ENCODE peak calls at places on chromosomes 13 and 19, in four cellular contexts. Q is A549, X is AG09309, H is HFFc6. O is an unnamed sample.

GRCh38 chr13:49444517-49445395 is 682 bp downstream of the SETDB2 start:
- DNase-seq in Q (no peak), X (no peak), H (peak), O (peak)

GRCh38 chr13:36712785-36713184 is 39.0 kb downstream of the SERTM1 start:
- DNase-seq in Q (no peak), X (peak), H (no peak), O (no peak)

GRCh38 chr13:46386426-46386995 is 541 bp downstream of the RUBCNL start:
- DNase-seq in Q (no peak), X (no peak), H (no peak), O (no peak)

GRCh38 chr13:102651892-102652291 is 43.0 kb downstream of the METTL21C start:
- DNase-seq in Q (no peak), X (no peak), H (peak), O (no peak)

GRCh38 chr19:39677931-39678889 is 22.5 kb downstream of the LGALS16 start:
- DNase-seq in Q (no peak), X (no peak), H (no peak), O (no peak)

GRCh38 chr19:52948025-52948770 is 14.5 kb downstream of the ZNF816 start:
- DNase-seq in Q (no peak), X (no peak), H (no peak), O (no peak)

GRCh38 chr19:41299755-41300089 is 10.2 kb upstream of the CCDC97 start:
- DNase-seq in Q (no peak), X (no peak), H (peak), O (no peak)

GRCh38 chr13:111868716-111869115 is 198.2 kb upstream of the SOX1 start:
- DNase-seq in Q (no peak), X (no peak), H (no peak), O (no peak)

GRCh38 chr19:33374406-33374703 is 846 bp downstream of the CEBPG start:
- DNase-seq in Q (no peak), X (no peak), H (no peak), O (no peak)

GRCh38 chr19:48633148-48634035 is 3.8 kb downstream of the DBP start:
- DNase-seq in Q (no peak), X (no peak), H (no peak), O (no peak)

GRCh38 chr19:2449019-2449418 is 7.7 kb downstream of the LMNB2 start:
- DNase-seq in Q (no peak), X (no peak), H (no peak), O (no peak)

GRCh38 chr19:3932931-3933810 is at the start of gene NMRK2:
- DNase-seq in Q (no peak), X (no peak), H (no peak), O (no peak)

GRCh38 chr19:2574971-2575630 is 99.2 kb downstream of the GADD45B start:
- DNase-seq in Q (no peak), X (no peak), H (no peak), O (no peak)

GRCh38 chr13:73090116-73090811 is 31.5 kb downstream of the KLF5 start:
- DNase-seq in Q (peak), X (peak), H (peak), O (no peak)

GRCh38 chr13:96946709-96947311 is 47.5 kb downstream of the OXGR1 start:
- DNase-seq in Q (no peak), X (no peak), H (no peak), O (no peak)

GRCh38 chr13:96952592-96952991 is 41.7 kb downstream of the OXGR1 start:
- DNase-seq in Q (no peak), X (no peak), H (no peak), O (no peak)

GRCh38 chr13:96947343-96947910 is 46.8 kb downstream of the OXGR1 start:
- DNase-seq in Q (no peak), X (no peak), H (no peak), O (no peak)

GRCh38 chr13:96948127-96948526 is 46.1 kb downstream of the OXGR1 start:
- DNase-seq in Q (no peak), X (no peak), H (no peak), O (no peak)
- TF ChIP-seq CTCF in Q (no peak), X (no peak), H (no peak), O (no peak)

GRCh38 chr13:62207388-62207787 is 791.7 kb upstream of the PCDH20 start:
- DNase-seq in Q (no peak), X (no peak), H (no peak), O (no peak)

GRCh38 chr13:62210951-62211350 is 795.3 kb upstream of the PCDH20 start:
- DNase-seq in Q (no peak), X (no peak), H (no peak), O (no peak)

GRCh38 chr13:62209539-62209938 is 793.9 kb upstream of the PCDH20 start:
- DNase-seq in Q (no peak), X (no peak), H (no peak), O (no peak)

DNA sequence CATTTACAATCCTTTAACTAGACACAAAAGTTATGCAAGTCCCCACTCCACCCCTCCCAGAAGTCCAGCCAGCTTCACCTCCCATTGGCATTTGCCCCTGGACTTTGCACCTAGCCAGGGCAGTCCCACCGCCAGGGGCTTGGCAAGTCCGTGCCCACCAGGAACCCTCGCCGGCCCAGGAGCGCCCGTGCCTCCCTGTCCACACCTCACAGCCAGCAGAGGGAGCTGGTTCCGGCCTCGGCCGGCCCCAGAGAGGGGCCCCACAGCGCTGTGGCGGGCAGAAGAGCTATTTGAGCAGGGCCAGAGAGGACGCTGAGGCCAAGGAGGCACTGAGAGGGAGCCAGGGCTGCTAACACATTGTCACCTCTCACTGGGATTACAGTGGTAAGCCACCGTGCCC is 796.6 kb upstream of the PCDH20 start:
- DNase-seq in Q (no peak), X (no peak), H (no peak), O (no peak)
- TF ChIP-seq CTCF in Q (no peak), X (no peak), H (no peak), O (no peak)

DNA sequence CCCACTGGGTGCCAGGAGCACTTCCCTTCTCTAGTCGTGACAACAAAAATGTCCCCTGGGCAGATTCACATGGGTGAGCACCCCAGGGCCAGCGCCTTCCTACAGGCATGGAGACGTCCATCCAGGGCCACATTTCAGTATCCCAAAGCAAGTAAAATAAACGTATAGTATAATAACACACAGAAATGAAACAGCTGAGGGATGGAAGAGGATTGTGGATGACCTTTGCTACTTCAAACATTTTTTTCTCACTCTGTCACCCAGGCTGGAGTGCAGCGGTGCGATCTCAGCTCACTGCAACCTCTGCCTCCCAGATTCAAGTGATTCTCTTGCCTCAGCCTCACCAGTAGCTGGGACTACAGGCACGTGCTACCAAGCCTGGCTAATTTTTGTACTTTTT is 28.2 kb downstream of the CILP2 start:
- DNase-seq in Q (no peak), X (no peak), H (peak), O (no peak)
- TF ChIP-seq CTCF in Q (no peak), X (no peak), H (no peak), O (no peak)

DNA sequence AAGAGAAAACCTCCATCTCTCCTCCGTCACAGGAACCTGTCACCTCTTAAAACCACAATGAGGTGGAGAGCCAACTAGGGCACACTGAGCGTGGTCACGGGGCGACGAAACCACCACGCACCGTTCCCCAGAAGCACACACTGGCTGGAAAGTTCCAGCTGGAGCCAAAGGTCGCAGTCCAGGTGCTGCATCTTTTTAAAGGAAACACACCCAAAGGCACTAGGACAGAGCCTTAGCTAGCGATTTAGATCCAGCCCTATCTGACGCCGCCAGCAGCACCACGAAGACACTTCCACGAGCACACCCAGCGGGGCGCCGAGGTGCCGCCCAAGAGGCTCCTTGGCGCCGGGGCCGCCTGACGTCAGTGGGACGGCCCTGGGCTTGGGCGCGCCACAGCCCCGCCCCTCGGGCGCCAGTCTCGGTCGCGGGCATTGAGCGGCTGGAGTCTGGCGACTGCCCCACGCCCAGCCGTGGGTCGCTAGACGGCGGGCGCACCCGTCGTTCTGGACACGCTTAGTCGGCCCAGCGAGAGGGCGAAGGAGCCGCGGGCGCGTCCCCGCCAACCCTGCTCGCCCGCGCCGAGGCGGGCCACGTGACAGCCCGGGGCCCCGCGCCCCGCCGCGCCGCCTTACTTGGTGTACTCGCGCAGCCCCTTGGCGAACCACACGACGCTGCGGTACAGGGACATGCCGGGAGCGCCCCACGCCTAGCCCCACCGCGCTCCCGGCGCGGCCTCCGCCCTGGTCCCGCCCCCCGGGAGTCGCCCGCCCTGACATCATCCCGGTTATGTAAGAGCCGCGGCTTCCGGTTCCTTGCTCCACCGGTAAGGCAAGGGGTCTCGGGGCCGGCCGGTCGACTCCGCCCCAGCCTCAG is at the start of gene DHRS12:
- DNase-seq in Q (peak), X (no peak), H (peak), O (peak)
- TF ChIP-seq CTCF in Q (no peak), X (no peak), H (no peak), O (no peak)

GRCh38 chr19:19349365-19349764 is 28.7 kb downstream of the MAU2 start:
- DNase-seq in Q (no peak), X (no peak), H (no peak), O (peak)
- TF ChIP-seq CTCF in Q (no peak), X (no peak), H (no peak), O (no peak)

GRCh38 chr13:83780201-83780600 is 102.1 kb downstream of the SLITRK1 start:
- DNase-seq in Q (no peak), X (no peak), H (peak), O (no peak)
- TF ChIP-seq CTCF in Q (no peak), X (peak), H (peak), O (no peak)

GRCh38 chr19:35510626-35510964 is 2.9 kb downstream of the DMKN start:
- DNase-seq in Q (no peak), X (no peak), H (no peak), O (no peak)
- TF ChIP-seq CTCF in Q (peak), X (no peak), H (peak), O (peak)

DNA sequence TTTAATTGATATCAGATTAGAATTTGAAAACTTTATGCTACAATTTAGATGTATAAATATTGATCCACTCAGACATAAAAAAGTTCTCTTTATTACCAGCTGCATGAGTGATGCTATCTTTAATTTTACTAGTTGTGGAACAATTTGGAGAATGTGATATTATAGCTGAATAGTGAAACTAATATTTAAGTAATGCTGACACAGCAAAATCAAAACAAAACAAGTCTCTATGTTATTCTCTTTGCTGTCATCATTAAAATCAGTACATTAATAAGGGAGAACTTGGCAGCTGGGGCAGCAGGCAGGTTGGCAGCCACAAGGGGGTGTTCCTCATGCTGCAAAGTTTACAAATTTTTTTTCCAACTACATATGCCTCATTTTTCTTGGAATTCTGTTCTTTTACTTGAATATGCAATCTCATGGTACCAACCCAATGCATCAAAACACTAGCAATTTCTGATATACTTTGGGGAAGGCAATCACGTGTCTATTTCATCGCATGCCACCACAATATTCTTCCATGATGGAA is 585.3 kb downstream of the FGF9 start:
- DNase-seq in Q (no peak), X (no peak), H (no peak), O (no peak)
- TF ChIP-seq CTCF in Q (no peak), X (no peak), H (peak), O (no peak)